ENCODE peak calls at places on chromosomes 13 and 19, in four cellular contexts. Q, F, W and Z are unnamed samples.

GRCh38 chr13:82088781-82089180 is 1747.9 kb upstream of the SPRY2 start:
- DNase-seq in Q (no peak), F (no peak), W (peak), Z (no peak)

GRCh38 chr13:29137016-29137415 is 316.9 kb downstream of the MTUS2 start:
- DNase-seq in Q (no peak), F (no peak), W (no peak), Z (no peak)

GRCh38 chr19:12967907-12968306 is 1.5 kb upstream of the DAND5 start:
- DNase-seq in Q (no peak), F (no peak), W (peak), Z (no peak)

GRCh38 chr13:46035066-46035465 is 17.5 kb downstream of the ZC3H13 start:
- DNase-seq in Q (no peak), F (no peak), W (no peak), Z (no peak)

GRCh38 chr19:2512523-2513431 is 36.9 kb downstream of the GADD45B start:
- DNase-seq in Q (no peak), F (no peak), W (no peak), Z (no peak)

GRCh38 chr13:20714563-20715339 is 11.3 kb downstream of the IL17D start:
- DNase-seq in Q (peak), F (no peak), W (no peak), Z (no peak)

GRCh38 chr19:45667620-45668341 is at the start of gene GIPR:
- DNase-seq in Q (no peak), F (no peak), W (peak), Z (peak)

GRCh38 chr13:95480131-95480545 is 72.4 kb upstream of the CLDN10 start:
- DNase-seq in Q (peak), F (no peak), W (no peak), Z (peak)

GRCh38 chr13:71874490-71874889 is 7.5 kb upstream of the DACH1 start:
- DNase-seq in Q (no peak), F (no peak), W (no peak), Z (no peak)

GRCh38 chr13:31945202-31945978 is 86.2 kb upstream of the FRY start:
- DNase-seq in Q (peak), F (peak), W (peak), Z (peak)

GRCh38 chr13:99982021-99982740 is 597 bp downstream of the ZIC2 start:
- DNase-seq in Q (no peak), F (no peak), W (peak), Z (no peak)

GRCh38 chr19:13234518-13234917 is 84.3 kb downstream of the IER2 start:
- DNase-seq in Q (no peak), F (no peak), W (no peak), Z (peak)

GRCh38 chr13:20776751-20777150 is 3.0 kb upstream of the EEF1AKMT1 start:
- DNase-seq in Q (no peak), F (no peak), W (no peak), Z (no peak)

GRCh38 chr19:40928859-40929258 is 46.8 kb upstream of the CYP2A7 start:
- DNase-seq in Q (no peak), F (no peak), W (no peak), Z (no peak)

GRCh38 chr19:15476334-15476733 is 3.0 kb downstream of the PGLYRP2 start:
- DNase-seq in Q (no peak), F (no peak), W (no peak), Z (no peak)

GRCh38 chr19:15475611-15476010 is 3.7 kb downstream of the PGLYRP2 start:
- DNase-seq in Q (no peak), F (no peak), W (no peak), Z (no peak)

GRCh38 chr19:15475169-15475568 is 4.1 kb downstream of the PGLYRP2 start:
- DNase-seq in Q (no peak), F (no peak), W (no peak), Z (no peak)

DNA sequence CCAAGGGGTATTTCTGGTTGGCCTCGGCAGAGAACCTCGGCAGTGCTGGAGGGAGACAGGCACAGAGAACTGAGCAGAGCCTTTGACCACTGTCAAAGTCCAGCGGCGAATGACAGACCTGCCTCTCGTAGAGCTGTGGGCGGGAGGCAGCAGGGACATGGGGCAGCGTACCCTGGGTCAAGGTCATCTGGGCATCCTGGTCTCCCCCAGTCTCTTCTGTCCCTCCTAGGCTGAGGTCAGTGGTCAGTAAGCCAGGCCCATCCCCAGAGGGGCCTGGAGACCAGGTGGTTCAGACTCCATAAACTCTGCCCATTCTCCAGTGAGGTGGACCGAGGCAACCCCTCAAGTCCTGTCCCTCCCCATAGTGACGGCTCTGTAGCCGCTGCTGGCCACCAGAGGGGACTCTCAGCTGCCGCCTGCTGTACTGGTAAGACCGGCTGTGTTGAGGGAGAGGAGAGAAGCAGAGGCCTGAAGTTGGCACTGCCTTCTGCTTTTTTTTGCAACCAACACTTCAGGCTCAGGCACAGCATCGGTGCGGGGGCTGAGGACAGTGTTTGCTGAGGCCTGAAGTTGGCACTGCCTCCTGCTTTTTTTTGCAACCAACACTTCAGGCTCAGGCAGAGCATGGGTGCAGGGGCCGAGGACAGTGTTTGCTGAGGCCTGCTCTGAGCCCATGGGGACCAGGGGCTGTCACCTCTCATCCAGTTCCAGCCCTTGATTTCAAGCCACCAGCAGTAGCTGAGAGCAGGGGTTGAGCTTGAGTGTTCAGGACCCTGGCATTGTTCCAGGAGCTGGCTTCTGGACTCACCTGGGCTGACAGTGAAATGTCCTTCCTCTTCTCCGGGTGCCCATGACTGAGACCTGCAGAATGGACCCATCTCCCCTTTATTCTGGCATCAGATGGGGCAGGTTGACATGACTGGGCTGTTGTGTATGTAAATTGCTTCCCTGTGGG is at the start of gene PGLYRP2:
- DNase-seq in Q (no peak), F (no peak), W (peak), Z (no peak)
- TF ChIP-seq CTCF in Q (peak), F (no peak), W (peak), Z (peak)

GRCh38 chr13:87255394-87255793 is 415.8 kb upstream of the SLITRK5 start:
- DNase-seq in Q (no peak), F (no peak), W (no peak), Z (no peak)

GRCh38 chr13:87259479-87260083 is 411.6 kb upstream of the SLITRK5 start:
- DNase-seq in Q (no peak), F (no peak), W (peak), Z (no peak)
- TF ChIP-seq CTCF in Q (no peak), F (no peak), W (peak), Z (no peak)

DNA sequence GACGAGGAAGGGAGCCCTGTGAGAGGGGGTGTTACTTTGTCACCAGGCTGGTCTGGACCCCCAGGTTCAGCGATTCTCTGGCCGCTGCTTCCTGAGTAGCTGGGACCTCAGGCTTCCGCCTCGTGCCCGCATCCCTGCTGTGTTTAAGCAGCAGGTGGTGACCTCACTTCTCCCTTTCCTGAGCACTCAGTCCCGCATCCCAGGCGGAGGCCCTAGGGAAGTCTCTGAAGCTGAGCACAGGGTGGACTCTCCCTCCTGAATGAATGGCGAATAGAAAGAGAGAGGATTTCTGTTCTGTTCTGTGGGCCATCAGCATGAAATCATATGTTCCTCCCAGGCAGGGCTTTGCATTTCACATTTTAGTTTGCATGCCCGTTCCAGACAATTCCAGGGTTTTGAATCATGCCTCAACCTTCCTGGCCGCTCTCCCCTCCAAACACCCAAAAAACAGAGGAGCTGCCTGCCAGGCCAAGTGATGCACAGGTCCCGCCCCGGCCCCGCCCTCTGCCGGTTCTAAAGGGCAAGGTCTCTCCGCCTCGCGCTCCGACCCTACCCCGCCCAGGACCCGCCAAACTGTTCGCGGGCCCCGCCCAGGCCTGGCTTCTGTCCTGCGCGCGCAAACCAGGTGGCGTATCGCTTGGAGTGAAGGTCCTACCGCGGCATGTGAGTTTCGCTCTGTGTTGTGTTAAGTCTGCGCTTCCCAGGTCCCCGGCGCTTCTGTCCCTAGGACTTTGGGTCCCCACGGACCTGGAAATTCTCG is 35.1 kb upstream of the ZNF808 start:
- DNase-seq in Q (peak), F (no peak), W (peak), Z (no peak)
- TF ChIP-seq CTCF in Q (no peak), F (no peak), W (no peak), Z (no peak)

GRCh38 chr19:50005428-50005827 is 19.7 kb downstream of the VRK3 start:
- DNase-seq in Q (no peak), F (no peak), W (no peak), Z (no peak)

GRCh38 chr19:50003810-50004419 is 21.3 kb downstream of the VRK3 start:
- DNase-seq in Q (peak), F (peak), W (peak), Z (no peak)

GRCh38 chr19:50007170-50007569 is 18.0 kb downstream of the VRK3 start:
- DNase-seq in Q (no peak), F (no peak), W (no peak), Z (no peak)

GRCh38 chr19:50007947-50008346 is 17.2 kb downstream of the VRK3 start:
- DNase-seq in Q (no peak), F (no peak), W (no peak), Z (no peak)

GRCh38 chr19:50008532-50008931 is 16.6 kb downstream of the VRK3 start:
- DNase-seq in Q (no peak), F (no peak), W (no peak), Z (no peak)
- TF ChIP-seq CTCF in Q (no peak), F (no peak), W (no peak), Z (no peak)

GRCh38 chr19:33770107-33770506 is 26.6 kb upstream of the KCTD15 start:
- DNase-seq in Q (no peak), F (no peak), W (no peak), Z (no peak)

GRCh38 chr19:33769208-33769607 is 27.5 kb upstream of the KCTD15 start:
- DNase-seq in Q (no peak), F (no peak), W (no peak), Z (no peak)

GRCh38 chr19:33766623-33767022 is 30.0 kb upstream of the KCTD15 start:
- DNase-seq in Q (no peak), F (no peak), W (no peak), Z (no peak)

GRCh38 chr19:33771308-33772101 is 25.2 kb upstream of the KCTD15 start:
- DNase-seq in Q (peak), F (no peak), W (peak), Z (peak)

GRCh38 chr19:33767898-33768413 is 28.7 kb upstream of the KCTD15 start:
- DNase-seq in Q (no peak), F (no peak), W (peak), Z (no peak)
- TF ChIP-seq CTCF in Q (no peak), F (peak), W (no peak), Z (no peak)

DNA sequence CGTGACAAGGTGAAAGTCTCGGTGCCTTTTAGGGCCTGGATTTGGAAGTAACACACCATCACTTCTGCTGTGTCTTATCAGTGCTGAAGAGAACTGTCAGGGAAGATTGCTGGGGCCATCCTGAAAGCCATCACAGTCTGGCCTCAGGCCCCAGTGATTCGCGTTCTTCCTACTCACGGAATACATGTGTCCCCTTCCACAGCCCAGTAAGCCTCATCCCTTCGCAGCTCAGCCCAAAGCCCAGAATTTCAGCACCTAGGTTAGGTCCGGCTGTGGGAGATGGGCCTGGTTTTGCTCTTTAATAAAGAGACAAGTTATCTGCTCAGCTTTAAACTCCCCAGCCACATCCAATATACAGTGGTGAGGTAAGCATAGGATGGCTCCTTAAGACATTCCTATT is 113.0 kb upstream of the SPACA7 start:
- DNase-seq in Q (no peak), F (no peak), W (no peak), Z (no peak)
- TF ChIP-seq CTCF in Q (no peak), F (no peak), W (no peak), Z (no peak)